ENCODE peak calls at places on chromosomes 3 and 15, in six cellular contexts. F is retina; K is ascending aorta; Y is brain microvascular endothelial cell; J is HS-5; R is activated CD8-positive, alpha-beta memory T cell treated with anti-CD3 and anti-CD28 coated beads for 1 hour. P is an unnamed sample.

GRCh38 chr15:40282144-40282869 is 557 bp downstream of the ANKRD63 start:
- DNase-seq in K (no peak), F (peak), J (no peak), R (peak), Y (no peak), P (no peak)

GRCh38 chr3:172808969-172809546 is 58.5 kb downstream of the ECT2 start:
- DNase-seq in Y (peak), R (no peak), F (peak), J (peak), K (no peak), P (peak)

GRCh38 chr3:196867507-196868296 is at the start of gene SENP5:
- DNase-seq in F (peak), K (peak), Y (peak), R (peak), J (peak), P (no peak)

GRCh38 chr3:55190296-55190695 is 262.4 kb upstream of the LRTM1 start:
- DNase-seq in Y (peak), F (no peak), R (no peak), K (no peak), J (no peak), P (no peak)

GRCh38 chr3:46202476-46202875 is 5.6 kb downstream of the CCR1 start:
- DNase-seq in J (no peak), F (no peak), K (no peak), Y (no peak), R (no peak), P (no peak)

GRCh38 chr3:45546636-45547201 is 47.8 kb upstream of the LIMD1 start:
- DNase-seq in R (peak), J (no peak), K (no peak), Y (no peak), F (no peak), P (no peak)

GRCh38 chr3:151087648-151088047 is 2.2 kb downstream of the MED12L start:
- DNase-seq in K (no peak), R (no peak), F (no peak), J (no peak), Y (no peak), P (no peak)

GRCh38 chr3:42472555-42472954 is 29.9 kb upstream of the VIPR1 start:
- DNase-seq in K (no peak), Y (no peak), F (no peak), J (no peak), R (no peak), P (no peak)

GRCh38 chr3:197752107-197752506 is 2.4 kb downstream of the FYTTD1 start:
- DNase-seq in K (no peak), Y (no peak), R (no peak), J (no peak), F (no peak), P (no peak)

GRCh38 chr3:39178553-39178952 is 13.8 kb downstream of the XIRP1 start:
- DNase-seq in R (no peak), Y (no peak), J (no peak), F (no peak), K (no peak), P (no peak)

GRCh38 chr3:138939563-138940241 is 7.2 kb downstream of the FOXL2 start:
- DNase-seq in Y (no peak), R (no peak), F (peak), J (no peak), K (no peak), P (no peak)

P was measured in epithelial cell of proximal tubule.